ENCODE peak calls at places on chromosomes 4 and X, in ten cellular contexts. One of them, this sample, is unnamed.

GRCh38 chr4:120008957-120009356 is 57.7 kb downstream of the MAD2L1 start:
- DNase-seq in fibroblast of lung: no peak
- DNase-seq in cardiac muscle cell: no peak
- DNase-seq in lower leg skin: no peak
- DNase-seq in mammary epithelial cell: no peak
- DNase-seq in AG04450: no peak
- DNase-seq in uterus: no peak
- DNase-seq in tibial artery: no peak
- DNase-seq in bronchial epithelial cell: no peak
- DNase-seq in fibroblast of mammary gland: no peak
- DNase-seq in this sample: no peak

GRCh38 chrX:47210661-47211425 is 7.6 kb upstream of the CDK16 start:
- DNase-seq in fibroblast of lung: no peak
- DNase-seq in cardiac muscle cell: no peak
- DNase-seq in lower leg skin: no peak
- DNase-seq in mammary epithelial cell: no peak
- DNase-seq in AG04450: no peak
- DNase-seq in uterus: no peak
- DNase-seq in tibial artery: peak; percentile 45
- DNase-seq in bronchial epithelial cell: no peak
- DNase-seq in fibroblast of mammary gland: no peak
- DNase-seq in this sample: no peak

GRCh38 chr4:89136525-89136924 is 25.2 kb downstream of the TIGD2 start:
- DNase-seq in fibroblast of lung: peak; percentile 42
- DNase-seq in cardiac muscle cell: no peak
- DNase-seq in lower leg skin: no peak
- DNase-seq in mammary epithelial cell: peak; percentile 43
- DNase-seq in AG04450: no peak
- DNase-seq in uterus: no peak
- DNase-seq in tibial artery: no peak
- DNase-seq in bronchial epithelial cell: peak; percentile 79
- DNase-seq in fibroblast of mammary gland: peak; percentile 24
- DNase-seq in this sample: no peak

GRCh38 chr4:3413217-3413671 is 28.5 kb upstream of the HGFAC start:
- DNase-seq in fibroblast of lung: no peak
- DNase-seq in cardiac muscle cell: no peak
- DNase-seq in lower leg skin: peak; percentile 61
- DNase-seq in mammary epithelial cell: no peak
- DNase-seq in AG04450: no peak
- DNase-seq in uterus: peak; percentile 11
- DNase-seq in tibial artery: peak; percentile 49
- DNase-seq in bronchial epithelial cell: no peak
- DNase-seq in fibroblast of mammary gland: peak; percentile 11
- DNase-seq in this sample: no peak

GRCh38 chrX:147800663-147801062 is 111.1 kb upstream of the FMR1 start:
- DNase-seq in fibroblast of lung: no peak
- DNase-seq in cardiac muscle cell: no peak
- DNase-seq in lower leg skin: no peak
- DNase-seq in mammary epithelial cell: no peak
- DNase-seq in AG04450: no peak
- DNase-seq in uterus: no peak
- DNase-seq in tibial artery: no peak
- DNase-seq in bronchial epithelial cell: no peak
- DNase-seq in fibroblast of mammary gland: no peak
- DNase-seq in this sample: no peak

GRCh38 chr4:5470318-5470889 is 238.0 kb downstream of the EVC2 start:
- DNase-seq in fibroblast of lung: peak; percentile 9
- DNase-seq in cardiac muscle cell: no peak
- DNase-seq in lower leg skin: no peak
- DNase-seq in mammary epithelial cell: no peak
- DNase-seq in AG04450: no peak
- DNase-seq in uterus: no peak
- DNase-seq in tibial artery: peak; percentile 29
- DNase-seq in bronchial epithelial cell: no peak
- DNase-seq in fibroblast of mammary gland: no peak
- DNase-seq in this sample: no peak

GRCh38 chr4:120155287-120155686 is 88.6 kb upstream of the MAD2L1 start:
- DNase-seq in fibroblast of lung: no peak
- DNase-seq in cardiac muscle cell: no peak
- DNase-seq in lower leg skin: no peak
- DNase-seq in mammary epithelial cell: no peak
- DNase-seq in AG04450: no peak
- DNase-seq in uterus: no peak
- DNase-seq in tibial artery: no peak
- DNase-seq in bronchial epithelial cell: peak; percentile 20
- DNase-seq in fibroblast of mammary gland: peak; percentile 38
- DNase-seq in this sample: no peak

GRCh38 chr4:152460488-152460887 is 75.4 kb downstream of the FBXW7 start:
- DNase-seq in fibroblast of lung: peak; percentile 55
- DNase-seq in cardiac muscle cell: peak; percentile 92
- DNase-seq in lower leg skin: no peak
- DNase-seq in mammary epithelial cell: peak; percentile 14
- DNase-seq in AG04450: peak; percentile 43
- DNase-seq in uterus: no peak
- DNase-seq in tibial artery: no peak
- DNase-seq in bronchial epithelial cell: peak; percentile 60
- DNase-seq in fibroblast of mammary gland: peak; percentile 86
- DNase-seq in this sample: peak; percentile 49

GRCh38 chr4:186166852-186167512 is 24.4 kb upstream of the CYP4V2 start:
- DNase-seq in fibroblast of lung: no peak
- DNase-seq in cardiac muscle cell: no peak
- DNase-seq in lower leg skin: no peak
- DNase-seq in mammary epithelial cell: no peak
- DNase-seq in AG04450: no peak
- DNase-seq in uterus: no peak
- DNase-seq in tibial artery: no peak
- DNase-seq in bronchial epithelial cell: no peak
- DNase-seq in fibroblast of mammary gland: no peak
- DNase-seq in this sample: no peak

GRCh38 chrX:154507673-154508072 is 8.4 kb downstream of the FAM3A start:
- DNase-seq in fibroblast of lung: no peak
- DNase-seq in cardiac muscle cell: no peak
- DNase-seq in lower leg skin: no peak
- DNase-seq in mammary epithelial cell: no peak
- DNase-seq in AG04450: no peak
- DNase-seq in uterus: no peak
- DNase-seq in tibial artery: no peak
- DNase-seq in bronchial epithelial cell: no peak
- DNase-seq in fibroblast of mammary gland: no peak
- DNase-seq in this sample: no peak

GRCh38 chrX:20571611-20572010 is 304.9 kb upstream of the RPS6KA3 start:
- DNase-seq in fibroblast of lung: peak; percentile 2
- DNase-seq in cardiac muscle cell: peak; percentile 2
- DNase-seq in lower leg skin: no peak
- DNase-seq in mammary epithelial cell: no peak
- DNase-seq in AG04450: no peak
- DNase-seq in uterus: no peak
- DNase-seq in tibial artery: no peak
- DNase-seq in bronchial epithelial cell: no peak
- DNase-seq in fibroblast of mammary gland: peak; percentile 22
- DNase-seq in this sample: peak; percentile 15

GRCh38 chr4:112664611-112665010 is 27.7 kb downstream of the LARP7 start:
- DNase-seq in fibroblast of lung: no peak
- DNase-seq in cardiac muscle cell: no peak
- DNase-seq in lower leg skin: no peak
- DNase-seq in mammary epithelial cell: peak; percentile 3
- DNase-seq in AG04450: no peak
- DNase-seq in uterus: no peak
- DNase-seq in tibial artery: no peak
- DNase-seq in bronchial epithelial cell: peak; percentile 39
- DNase-seq in fibroblast of mammary gland: peak; percentile 8
- DNase-seq in this sample: no peak

GRCh38 chrX:47218920-47219815 is 687 bp downstream of the CDK16 start:
- DNase-seq in fibroblast of lung: no peak
- DNase-seq in cardiac muscle cell: peak; percentile 9
- DNase-seq in lower leg skin: peak; percentile 89
- DNase-seq in mammary epithelial cell: no peak
- DNase-seq in AG04450: no peak
- DNase-seq in uterus: peak; percentile 68
- DNase-seq in tibial artery: peak; percentile 73
- DNase-seq in bronchial epithelial cell: no peak
- DNase-seq in fibroblast of mammary gland: no peak
- DNase-seq in this sample: no peak

GRCh38 chr4:183158062-183158461 is 59.0 kb downstream of the WWC2 start:
- DNase-seq in fibroblast of lung: peak; percentile 75
- DNase-seq in cardiac muscle cell: peak; percentile 87
- DNase-seq in lower leg skin: no peak
- DNase-seq in mammary epithelial cell: no peak
- DNase-seq in AG04450: peak; percentile 63
- DNase-seq in uterus: no peak
- DNase-seq in tibial artery: no peak
- DNase-seq in bronchial epithelial cell: peak; percentile 21
- DNase-seq in fibroblast of mammary gland: no peak
- DNase-seq in this sample: peak; percentile 23

GRCh38 chr4:4386736-4387392 is at the start of gene NSG1:
- DNase-seq in fibroblast of lung: peak; percentile 50
- DNase-seq in cardiac muscle cell: peak; percentile 57
- DNase-seq in lower leg skin: no peak
- DNase-seq in mammary epithelial cell: peak; percentile 58
- DNase-seq in AG04450: no peak
- DNase-seq in uterus: no peak
- DNase-seq in tibial artery: no peak
- DNase-seq in bronchial epithelial cell: peak; percentile 37
- DNase-seq in fibroblast of mammary gland: peak; percentile 14
- DNase-seq in this sample: no peak

DNA sequence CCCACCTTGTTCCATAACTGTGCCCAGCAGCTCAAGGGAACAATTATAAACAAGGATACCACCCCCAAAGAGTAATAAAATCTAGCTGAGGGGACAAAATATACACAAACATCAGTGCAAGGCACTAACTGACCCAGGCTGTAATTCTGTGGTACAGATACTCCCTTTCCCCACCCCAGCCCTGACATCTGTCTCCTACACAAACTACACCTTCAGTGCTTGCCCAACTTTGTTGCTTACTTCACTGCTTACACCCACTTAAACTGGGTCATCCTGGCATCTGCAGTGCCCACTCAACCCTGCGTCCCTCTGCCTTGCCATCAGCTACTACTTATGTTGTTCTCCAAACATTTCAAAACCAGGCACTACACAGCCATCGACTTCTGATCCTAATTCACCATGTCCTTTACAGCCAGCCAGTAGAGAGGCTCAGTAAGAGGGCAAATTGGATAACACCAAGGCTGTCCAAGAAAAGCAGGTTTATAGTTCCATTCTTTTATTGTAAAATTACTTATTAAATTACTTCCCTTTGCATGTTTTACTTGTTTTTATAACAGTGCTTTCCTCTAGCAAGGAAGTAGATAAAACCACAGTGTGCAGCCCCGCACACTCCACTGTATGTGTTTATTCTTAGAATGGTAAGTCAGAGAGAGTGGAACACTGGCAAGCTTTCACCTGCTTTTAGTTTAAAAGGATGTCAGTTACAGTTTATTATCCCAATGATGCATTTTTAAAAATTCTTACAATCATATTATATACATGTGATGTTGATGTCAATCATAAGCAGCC is 149.6 kb downstream of the INPP4B start:
- DNase-seq in fibroblast of lung: no peak
- DNase-seq in cardiac muscle cell: no peak
- DNase-seq in lower leg skin: no peak
- DNase-seq in mammary epithelial cell: no peak
- DNase-seq in AG04450: no peak
- DNase-seq in uterus: no peak
- DNase-seq in tibial artery: no peak
- DNase-seq in bronchial epithelial cell: no peak
- DNase-seq in fibroblast of mammary gland: no peak
- DNase-seq in this sample: no peak
- H3K4me3 ChIP-seq in fibroblast of lung: no peak overlapping the region
- H3K4me3 ChIP-seq in cardiac muscle cell: no peak overlapping the region
- H3K4me3 ChIP-seq in lower leg skin: no peak overlapping the region
- H3K4me3 ChIP-seq in mammary epithelial cell: no peak overlapping the region
- H3K4me3 ChIP-seq in AG04450: no peak overlapping the region
- H3K4me3 ChIP-seq in uterus: no peak overlapping the region
- H3K4me3 ChIP-seq in tibial artery: no peak overlapping the region
- H3K4me3 ChIP-seq in bronchial epithelial cell: no peak overlapping the region
- H3K4me3 ChIP-seq in fibroblast of mammary gland: no peak overlapping the region
- H3K4me3 ChIP-seq in this sample: no peak overlapping the region

GRCh38 chr4:98639523-98639922 is 18.9 kb downstream of the TSPAN5 start:
- DNase-seq in fibroblast of lung: no peak
- DNase-seq in cardiac muscle cell: peak; percentile 40
- DNase-seq in lower leg skin: no peak
- DNase-seq in mammary epithelial cell: no peak
- DNase-seq in AG04450: no peak
- DNase-seq in uterus: no peak
- DNase-seq in tibial artery: no peak
- DNase-seq in bronchial epithelial cell: no peak
- DNase-seq in fibroblast of mammary gland: no peak
- DNase-seq in this sample: no peak
- H3K4me3 ChIP-seq in fibroblast of lung: peak overlapping the region; percentile 1
- H3K4me3 ChIP-seq in cardiac muscle cell: no peak overlapping the region
- H3K4me3 ChIP-seq in lower leg skin: no peak overlapping the region
- H3K4me3 ChIP-seq in mammary epithelial cell: no peak overlapping the region
- H3K4me3 ChIP-seq in AG04450: no peak overlapping the region
- H3K4me3 ChIP-seq in uterus: no peak overlapping the region
- H3K4me3 ChIP-seq in tibial artery: no peak overlapping the region
- H3K4me3 ChIP-seq in bronchial epithelial cell: no peak overlapping the region
- H3K4me3 ChIP-seq in fibroblast of mammary gland: no peak overlapping the region
- H3K4me3 ChIP-seq in this sample: no peak overlapping the region

DNA sequence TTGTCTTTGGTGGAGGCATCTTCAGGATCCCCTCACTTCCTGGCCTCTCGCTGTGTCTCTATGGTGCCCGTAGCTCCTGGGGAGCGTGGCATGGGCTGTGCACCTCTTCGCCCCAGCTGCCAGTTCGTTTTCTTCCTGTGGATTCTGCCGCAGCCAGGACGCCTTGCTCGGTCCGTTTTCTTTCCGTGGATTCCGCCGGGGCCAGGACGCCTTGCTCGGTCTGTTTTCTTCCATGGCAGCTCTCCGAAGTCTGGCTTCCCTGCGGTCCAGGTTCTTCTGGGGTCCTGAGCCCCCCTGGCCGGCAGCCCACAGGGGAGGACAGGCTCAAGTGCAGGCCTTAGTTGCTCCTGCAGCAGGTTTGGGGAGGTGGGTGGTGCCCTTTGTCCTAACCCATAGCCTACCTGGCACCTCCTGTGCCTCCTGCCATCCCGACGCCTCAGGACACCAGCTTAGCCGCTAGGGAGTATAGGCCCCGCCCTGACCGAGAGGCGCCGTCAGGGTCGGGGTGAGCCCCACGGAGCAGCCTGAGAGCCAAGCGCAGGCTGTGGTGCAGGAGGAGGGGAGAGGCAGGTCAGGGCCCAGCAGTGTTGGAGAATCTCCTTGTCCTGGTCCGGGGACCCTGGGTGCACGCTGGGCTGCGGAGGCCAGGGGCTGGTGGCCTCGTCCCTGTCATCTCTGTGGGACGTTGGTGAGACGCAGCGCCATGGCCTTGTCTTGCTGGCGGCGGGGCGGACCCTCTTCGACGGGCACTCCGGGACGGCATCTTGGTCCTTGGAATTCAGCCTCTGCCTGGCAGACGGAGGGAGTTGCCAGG is 27.1 kb downstream of the UVSSA start:
- DNase-seq in fibroblast of lung: no peak
- DNase-seq in cardiac muscle cell: no peak
- DNase-seq in lower leg skin: peak; percentile 65
- DNase-seq in mammary epithelial cell: no peak
- DNase-seq in AG04450: no peak
- DNase-seq in uterus: no peak
- DNase-seq in tibial artery: peak; percentile 51
- DNase-seq in bronchial epithelial cell: no peak
- DNase-seq in fibroblast of mammary gland: no peak
- DNase-seq in this sample: no peak
- H3K4me3 ChIP-seq in fibroblast of lung: no peak overlapping the region
- H3K4me3 ChIP-seq in cardiac muscle cell: no peak overlapping the region
- H3K4me3 ChIP-seq in lower leg skin: no peak overlapping the region
- H3K4me3 ChIP-seq in mammary epithelial cell: no peak overlapping the region
- H3K4me3 ChIP-seq in AG04450: no peak overlapping the region
- H3K4me3 ChIP-seq in uterus: no peak overlapping the region
- H3K4me3 ChIP-seq in tibial artery: no peak overlapping the region
- H3K4me3 ChIP-seq in bronchial epithelial cell: no peak overlapping the region
- H3K4me3 ChIP-seq in fibroblast of mammary gland: no peak overlapping the region
- H3K4me3 ChIP-seq in this sample: no peak overlapping the region

GRCh38 chrX:2134782-2135181 is 366.0 kb downstream of the DHRSX start:
- DNase-seq in fibroblast of lung: no peak
- DNase-seq in cardiac muscle cell: no peak
- DNase-seq in lower leg skin: no peak
- DNase-seq in mammary epithelial cell: no peak
- DNase-seq in AG04450: no peak
- DNase-seq in uterus: no peak
- DNase-seq in tibial artery: no peak
- DNase-seq in bronchial epithelial cell: no peak
- DNase-seq in fibroblast of mammary gland: no peak
- DNase-seq in this sample: no peak
- H3K4me3 ChIP-seq in fibroblast of lung: no peak overlapping the region
- H3K4me3 ChIP-seq in cardiac muscle cell: no peak overlapping the region
- H3K4me3 ChIP-seq in lower leg skin: no peak overlapping the region
- H3K4me3 ChIP-seq in mammary epithelial cell: no peak overlapping the region
- H3K4me3 ChIP-seq in AG04450: no peak overlapping the region
- H3K4me3 ChIP-seq in uterus: no peak overlapping the region
- H3K4me3 ChIP-seq in tibial artery: no peak overlapping the region
- H3K4me3 ChIP-seq in bronchial epithelial cell: no peak overlapping the region
- H3K4me3 ChIP-seq in fibroblast of mammary gland: no peak overlapping the region
- H3K4me3 ChIP-seq in this sample: no peak overlapping the region